ENCODE peak calls at places on chromosome 21, in four cellular contexts. Z is psoas muscle, U is mammary epithelial cell, O is neural progenitor cell. D is an unnamed sample. For H3K27me3, the result is how much of the 10 kb centered on the place peaks cover.

GRCh38 chr21:40141621-40142020 is 274.4 kb downstream of the PCP4 start:
- DNase-seq in Z (no peak), U (no peak), O (no peak), D (no peak)

GRCh38 chr21:33976082-33976979 is 60.7 kb upstream of the ATP5PO start:
- DNase-seq in Z (peak), U (peak), O (no peak), D (no peak)

GRCh38 chr21:34110594-34111202 is 37.3 kb downstream of the MRPS6 start:
- DNase-seq in Z (no peak), U (no peak), O (no peak), D (no peak)

GRCh38 chr21:36347278-36347961 is 27.4 kb downstream of the MORC3 start:
- DNase-seq in Z (no peak), U (no peak), O (no peak), D (no peak)

GRCh38 chr21:25541042-25541441 is 66.2 kb downstream of the MRPL39 start:
- DNase-seq in Z (no peak), U (no peak), O (no peak), D (no peak)

GRCh38 chr21:26144026-26144425 is 26.5 kb downstream of the APP start:
- DNase-seq in Z (no peak), U (no peak), O (no peak), D (no peak)

GRCh38 chr21:39686636-39687035 is 58.3 kb upstream of the IGSF5 start:
- DNase-seq in Z (no peak), U (no peak), O (no peak), D (no peak)

GRCh38 chr21:36959020-36959835 is 7.2 kb downstream of the HLCS start:
- DNase-seq in Z (no peak), U (no peak), O (no peak), D (no peak)

GRCh38 chr21:26945916-26946315 is 21.0 kb downstream of the ADAMTS5 start:
- DNase-seq in Z (no peak), U (no peak), O (no peak), D (peak)

GRCh38 chr21:26719750-26720149 is 125.5 kb downstream of the ADAMTS1 start:
- DNase-seq in Z (peak), U (no peak), O (no peak), D (no peak)

GRCh38 chr21:33666153-33666552 is 23.9 kb downstream of the ITSN1 start:
- DNase-seq in Z (no peak), U (no peak), O (no peak), D (no peak)

GRCh38 chr21:39197448-39197847 is 14.2 kb upstream of the PSMG1 start:
- DNase-seq in Z (no peak), U (no peak), O (no peak), D (no peak)

GRCh38 chr21:33976980-33977720 is 61.5 kb upstream of the ATP5PO start:
- DNase-seq in Z (no peak), U (no peak), O (no peak), D (no peak)

GRCh38 chr21:33840771-33841170 is 74.8 kb downstream of the ATP5PO start:
- DNase-seq in Z (no peak), U (no peak), O (no peak), D (no peak)

GRCh38 chr21:27268290-27268689 is 301.4 kb upstream of the ADAMTS5 start:
- DNase-seq in Z (no peak), U (peak), O (no peak), D (no peak)

GRCh38 chr21:36661511-36662309 is 37.2 kb upstream of the SIM2 start:
- DNase-seq in Z (peak), U (no peak), O (peak), D (no peak)

GRCh38 chr21:35223480-35224156 is 174.5 kb upstream of the RUNX1 start:
- DNase-seq in Z (no peak), U (no peak), O (no peak), D (no peak)

GRCh38 chr21:33362044-33362555 is 37.3 kb downstream of the IFNAR1 start:
- DNase-seq in Z (no peak), U (no peak), O (peak), D (peak)

GRCh38 chr21:26759731-26760130 is 85.5 kb downstream of the ADAMTS1 start:
- DNase-seq in Z (no peak), U (no peak), O (no peak), D (no peak)

GRCh38 chr21:41358193-41359166 is 3.3 kb upstream of the MX2 start:
- DNase-seq in Z (no peak), U (no peak), O (no peak), D (peak)

GRCh38 chr21:34724857-34725195 is 56.0 kb downstream of the CLIC6 start:
- DNase-seq in Z (no peak), U (no peak), O (no peak), D (no peak)

GRCh38 chr21:21434944-21435343 is 436.7 kb downstream of the NCAM2 start:
- DNase-seq in Z (no peak), U (no peak), O (no peak), D (no peak)

GRCh38 chr21:33268736-33269441 is 2.7 kb downstream of the IL10RB start:
- DNase-seq in Z (no peak), U (peak), O (no peak), D (peak)

GRCh38 chr21:31731802-31732537 is at the start of gene SCAF4:
- DNase-seq in Z (peak), U (peak), O (peak), D (peak)
- H3K27ac ChIP-seq in Z (peak), U (peak), O (peak), D (peak)

DNA sequence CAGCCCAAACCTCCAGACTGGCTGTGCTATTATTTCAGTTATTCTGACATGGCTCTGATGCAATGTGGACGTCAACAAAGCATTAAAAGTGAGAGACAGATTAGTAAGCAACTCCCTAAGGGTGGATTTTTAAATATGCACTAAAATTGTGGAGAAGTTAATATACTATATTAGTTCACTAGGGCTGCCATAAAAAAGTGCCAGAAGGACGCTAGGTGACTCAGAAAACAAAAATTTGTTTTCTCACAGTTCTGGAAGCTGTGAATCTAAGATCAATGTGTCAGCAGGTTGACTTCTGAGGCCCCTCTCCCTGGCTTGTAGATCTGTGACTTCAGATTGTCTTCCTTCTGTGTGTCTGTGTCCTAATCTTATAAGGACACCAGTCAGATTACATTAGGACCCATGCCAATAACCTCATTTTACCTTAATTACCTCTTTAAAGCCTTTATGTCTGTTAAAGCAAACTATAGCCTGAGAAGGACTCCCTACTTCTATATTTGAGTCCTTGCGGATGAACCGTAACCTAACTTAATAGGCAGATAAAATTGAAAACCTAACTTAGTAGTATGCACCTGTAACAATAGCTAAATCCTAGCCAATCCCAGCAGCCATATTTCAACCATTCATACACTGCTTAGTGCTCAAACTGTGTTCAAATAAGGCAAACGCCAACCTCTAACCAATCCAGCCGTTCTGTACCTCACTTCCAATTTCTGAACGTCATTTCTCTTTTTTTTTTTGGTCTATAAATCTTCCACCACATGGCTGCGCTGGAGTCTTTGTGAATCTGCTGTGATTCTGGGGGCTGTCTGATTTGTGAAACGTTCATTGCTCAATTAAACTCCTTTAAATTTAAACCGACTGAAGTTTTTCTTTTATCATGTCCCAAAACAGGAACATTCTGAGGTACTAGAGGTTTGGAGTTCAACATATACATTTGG is 65.9 kb upstream of the BACH1 start:
- DNase-seq in Z (no peak), U (peak), O (no peak), D (no peak)
- TF ChIP-seq CTCF in Z (no peak), U (no peak), O (no peak), D (no peak)

GRCh38 chr21:42376338-42376982 is 10.1 kb upstream of the TFF1 start:
- DNase-seq in Z (no peak), U (no peak), O (no peak), D (no peak)
- H3K27me3 ChIP-seq in Z (under half), U (under half), O (under half), D (under half)

DNA sequence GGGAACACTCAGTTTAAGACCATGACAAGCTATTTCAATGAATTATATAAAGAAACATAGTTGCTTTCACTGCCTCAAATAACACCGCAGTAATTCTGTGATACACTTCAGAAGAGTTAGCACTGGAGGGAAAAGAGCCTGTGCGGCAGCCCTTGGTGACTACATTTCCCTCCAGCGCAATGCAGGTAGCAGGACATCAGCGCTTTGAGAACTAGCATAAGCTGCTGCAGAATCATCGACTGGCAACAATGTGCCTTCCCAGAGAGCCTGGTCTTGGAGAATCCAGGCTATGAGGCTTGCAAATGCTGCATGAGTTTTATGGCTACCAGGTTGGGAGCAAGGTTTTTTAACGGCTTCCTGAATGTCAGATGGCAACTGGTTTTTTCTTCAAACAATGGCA is 7.5 kb downstream of the NRIP1 start:
- DNase-seq in Z (no peak), U (no peak), O (peak), D (no peak)
- H3K27ac ChIP-seq in Z (no peak), U (no peak), O (no peak), D (peak)

GRCh38 chr21:38082936-38083335 is 166.7 kb upstream of the KCNJ6 start:
- DNase-seq in Z (no peak), U (peak), O (no peak), D (no peak)

GRCh38 chr21:38077504-38077903 is 161.2 kb upstream of the KCNJ6 start:
- DNase-seq in Z (no peak), U (no peak), O (no peak), D (no peak)

GRCh38 chr21:38080888-38081287 is 164.6 kb upstream of the KCNJ6 start:
- DNase-seq in Z (no peak), U (no peak), O (no peak), D (no peak)

GRCh38 chr21:38083534-38083933 is 167.3 kb upstream of the KCNJ6 start:
- DNase-seq in Z (no peak), U (peak), O (no peak), D (no peak)

GRCh38 chr21:38081663-38082062 is 165.4 kb upstream of the KCNJ6 start:
- DNase-seq in Z (no peak), U (no peak), O (no peak), D (no peak)
- TF ChIP-seq CTCF in Z (no peak), U (no peak), O (no peak), D (no peak)

GRCh38 chr21:44734841-44735240 is 23.5 kb upstream of the TSPEAR start:
- DNase-seq in Z (no peak), U (no peak), O (no peak), D (no peak)

GRCh38 chr21:44737706-44738354 is 26.5 kb upstream of the TSPEAR start:
- DNase-seq in Z (no peak), U (peak), O (peak), D (no peak)

GRCh38 chr21:44734026-44734745 is 22.8 kb upstream of the TSPEAR start:
- DNase-seq in Z (no peak), U (no peak), O (no peak), D (no peak)

GRCh38 chr21:44736291-44737004 is 25.1 kb upstream of the TSPEAR start:
- DNase-seq in Z (no peak), U (no peak), O (no peak), D (no peak)

GRCh38 chr21:44735821-44736220 is 24.4 kb upstream of the TSPEAR start:
- DNase-seq in Z (no peak), U (no peak), O (no peak), D (no peak)
- H3K27me3 ChIP-seq in Z (under half), U (under half), O (under half), D (under half)

GRCh38 chr21:43718872-43719747 is at the start of gene PDXK:
- DNase-seq in Z (peak), U (peak), O (peak), D (peak)
- H3K27ac ChIP-seq in Z (peak), U (peak), O (no peak), D (peak)

GRCh38 chr21:45726438-45726837 is 82.9 kb downstream of the PCBP3 start:
- DNase-seq in Z (no peak), U (no peak), O (no peak), D (no peak)

GRCh38 chr21:45724345-45724961 is 80.9 kb downstream of the PCBP3 start:
- DNase-seq in Z (no peak), U (no peak), O (no peak), D (no peak)

GRCh38 chr21:45727390-45727789 is 83.9 kb downstream of the PCBP3 start:
- DNase-seq in Z (no peak), U (no peak), O (no peak), D (no peak)

GRCh38 chr21:45724994-45725843 is 81.7 kb downstream of the PCBP3 start:
- DNase-seq in Z (no peak), U (no peak), O (no peak), D (no peak)

DNA sequence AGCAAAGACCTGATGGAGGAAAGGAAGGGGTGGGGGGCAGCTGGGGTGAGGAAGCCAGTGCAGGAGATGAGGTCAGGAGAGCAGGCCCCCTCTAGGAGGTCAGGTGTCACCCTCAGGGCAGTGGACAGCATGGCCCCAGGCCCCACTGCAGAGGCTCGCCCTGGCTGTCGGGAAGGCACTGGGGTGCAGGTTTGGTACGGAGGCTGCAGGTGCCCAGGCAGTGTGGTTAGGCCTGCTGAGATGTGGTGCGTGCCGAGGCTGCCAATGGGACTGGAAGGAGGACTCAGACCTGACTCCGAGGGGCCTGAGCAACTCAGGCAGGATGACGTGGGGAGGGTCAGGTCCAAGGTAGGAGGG is 82.3 kb downstream of the PCBP3 start:
- DNase-seq in Z (no peak), U (no peak), O (no peak), D (no peak)
- TF ChIP-seq CTCF in Z (no peak), U (no peak), O (no peak), D (no peak)

D was measured in lung.